ENCODE peak calls at places on chromosomes 12 and 14, in six cellular contexts. One of them, this sample, is unnamed.

GRCh38 chr12:108831309-108831991 is 25.9 kb downstream of the SSH1 start:
- DNase-seq in NCI-H1092: no peak
- DNase-seq in NCI-H1930: no peak
- DNase-seq in NT2/D1: no peak
- DNase-seq in mucosa of descending colon: no peak
- DNase-seq in CD4-positive, alpha-beta T cell: no peak
- DNase-seq in this sample: no peak

GRCh38 chr12:3176754-3177153 is 99.6 kb downstream of the TSPAN9 start:
- DNase-seq in NCI-H1092: no peak
- DNase-seq in NCI-H1930: no peak
- DNase-seq in NT2/D1: no peak
- DNase-seq in mucosa of descending colon: no peak
- DNase-seq in CD4-positive, alpha-beta T cell: no peak
- DNase-seq in this sample: no peak

GRCh38 chr14:75301666-75302325 is 23.2 kb downstream of the FOS start:
- DNase-seq in NCI-H1092: no peak
- DNase-seq in NCI-H1930: no peak
- DNase-seq in NT2/D1: no peak
- DNase-seq in mucosa of descending colon: peak
- DNase-seq in CD4-positive, alpha-beta T cell: no peak
- DNase-seq in this sample: peak

GRCh38 chr12:72448089-72448488 is 175.9 kb downstream of the TRHDE start:
- DNase-seq in NCI-H1092: no peak
- DNase-seq in NCI-H1930: no peak
- DNase-seq in NT2/D1: no peak
- DNase-seq in mucosa of descending colon: no peak
- DNase-seq in CD4-positive, alpha-beta T cell: no peak
- DNase-seq in this sample: no peak

GRCh38 chr14:73637830-73638229 is 7.0 kb upstream of the DNAL1 start:
- DNase-seq in NCI-H1092: no peak
- DNase-seq in NCI-H1930: no peak
- DNase-seq in NT2/D1: no peak
- DNase-seq in mucosa of descending colon: no peak
- DNase-seq in CD4-positive, alpha-beta T cell: no peak
- DNase-seq in this sample: no peak

GRCh38 chr12:9848899-9849298 is 20.3 kb downstream of the CLEC2B start:
- DNase-seq in NCI-H1092: no peak
- DNase-seq in NCI-H1930: no peak
- DNase-seq in NT2/D1: no peak
- DNase-seq in mucosa of descending colon: no peak
- DNase-seq in CD4-positive, alpha-beta T cell: no peak
- DNase-seq in this sample: no peak

GRCh38 chr14:87960013-87960787 is 32.8 kb downstream of the GALC start:
- DNase-seq in NCI-H1092: no peak
- DNase-seq in NCI-H1930: no peak
- DNase-seq in NT2/D1: no peak
- DNase-seq in mucosa of descending colon: no peak
- DNase-seq in CD4-positive, alpha-beta T cell: no peak
- DNase-seq in this sample: no peak

GRCh38 chr12:84817297-84817696 is 95.3 kb downstream of the SLC6A15 start:
- DNase-seq in NCI-H1092: no peak
- DNase-seq in NCI-H1930: no peak
- DNase-seq in NT2/D1: no peak
- DNase-seq in mucosa of descending colon: no peak
- DNase-seq in CD4-positive, alpha-beta T cell: no peak
- DNase-seq in this sample: no peak

GRCh38 chr12:113273053-113273725 is 51.9 kb downstream of the TPCN1 start:
- DNase-seq in NCI-H1092: no peak
- DNase-seq in NCI-H1930: no peak
- DNase-seq in NT2/D1: no peak
- DNase-seq in mucosa of descending colon: no peak
- DNase-seq in CD4-positive, alpha-beta T cell: no peak
- DNase-seq in this sample: no peak

GRCh38 chr12:88052686-88053085 is 23.5 kb upstream of the C12orf50 start:
- DNase-seq in NCI-H1092: no peak
- DNase-seq in NCI-H1930: peak
- DNase-seq in NT2/D1: peak
- DNase-seq in mucosa of descending colon: peak
- DNase-seq in CD4-positive, alpha-beta T cell: no peak
- DNase-seq in this sample: no peak

GRCh38 chr12:52614381-52615207 is 3.8 kb downstream of the KRT73 start:
- DNase-seq in NCI-H1092: no peak
- DNase-seq in NCI-H1930: no peak
- DNase-seq in NT2/D1: no peak
- DNase-seq in mucosa of descending colon: no peak
- DNase-seq in CD4-positive, alpha-beta T cell: no peak
- DNase-seq in this sample: no peak

GRCh38 chr14:92482621-92483319 is 30.8 kb upstream of the RIN3 start:
- DNase-seq in NCI-H1092: no peak
- DNase-seq in NCI-H1930: no peak
- DNase-seq in NT2/D1: no peak
- DNase-seq in mucosa of descending colon: no peak
- DNase-seq in CD4-positive, alpha-beta T cell: no peak
- DNase-seq in this sample: no peak

GRCh38 chr14:35687335-35687939 is 121.7 kb downstream of the RALGAPA1 start:
- DNase-seq in NCI-H1092: peak
- DNase-seq in NCI-H1930: peak
- DNase-seq in NT2/D1: peak
- DNase-seq in mucosa of descending colon: peak
- DNase-seq in CD4-positive, alpha-beta T cell: peak
- DNase-seq in this sample: no peak

GRCh38 chr14:68549057-68549421 is 243.8 kb downstream of the ZFP36L1 start:
- DNase-seq in NCI-H1092: no peak
- DNase-seq in NCI-H1930: no peak
- DNase-seq in NT2/D1: no peak
- DNase-seq in mucosa of descending colon: no peak
- DNase-seq in CD4-positive, alpha-beta T cell: no peak
- DNase-seq in this sample: no peak

GRCh38 chr12:110270125-110270962 is 10.7 kb upstream of the ATP2A2 start:
- DNase-seq in NCI-H1092: peak
- DNase-seq in NCI-H1930: peak
- DNase-seq in NT2/D1: no peak
- DNase-seq in mucosa of descending colon: peak
- DNase-seq in CD4-positive, alpha-beta T cell: no peak
- DNase-seq in this sample: peak

GRCh38 chr12:52691076-52691764 is 11.0 kb upstream of the KRT1 start:
- DNase-seq in NCI-H1092: peak
- DNase-seq in NCI-H1930: no peak
- DNase-seq in NT2/D1: no peak
- DNase-seq in mucosa of descending colon: peak
- DNase-seq in CD4-positive, alpha-beta T cell: peak
- DNase-seq in this sample: no peak

GRCh38 chr12:132064641-132065040 is 79.5 kb downstream of the DDX51 start:
- DNase-seq in NCI-H1092: no peak
- DNase-seq in NCI-H1930: no peak
- DNase-seq in NT2/D1: no peak
- DNase-seq in mucosa of descending colon: no peak
- DNase-seq in CD4-positive, alpha-beta T cell: no peak
- DNase-seq in this sample: no peak

GRCh38 chr14:80388980-80389711 is 177.8 kb upstream of the DIO2 start:
- DNase-seq in NCI-H1092: no peak
- DNase-seq in NCI-H1930: no peak
- DNase-seq in NT2/D1: no peak
- DNase-seq in mucosa of descending colon: no peak
- DNase-seq in CD4-positive, alpha-beta T cell: no peak
- DNase-seq in this sample: no peak

This sample was measured in left ventricle myocardium superior.